ENCODE peak calls at places on chromosomes 7 and 10, in five cellular contexts. One of them, this sample, is unnamed.

GRCh38 chr10:124197301-124198148 is 104.1 kb upstream of the CHST15 start:
- DNase-seq in GM12878: no peak
- DNase-seq in AG10803: peak
- DNase-seq in naive thymus-derived CD4-positive, alpha-beta T cell: no peak
- DNase-seq in MM.1S: no peak
- DNase-seq in this sample: no peak

GRCh38 chr7:2628137-2628482 is 3.7 kb upstream of the TTYH3 start:
- DNase-seq in GM12878: no peak
- DNase-seq in AG10803: no peak
- DNase-seq in naive thymus-derived CD4-positive, alpha-beta T cell: no peak
- DNase-seq in MM.1S: no peak
- DNase-seq in this sample: no peak

GRCh38 chr10:29519670-29520069 is 115.1 kb downstream of the SVIL start:
- DNase-seq in GM12878: no peak
- DNase-seq in AG10803: no peak
- DNase-seq in naive thymus-derived CD4-positive, alpha-beta T cell: no peak
- DNase-seq in MM.1S: no peak
- DNase-seq in this sample: no peak

GRCh38 chr10:80137031-80137712 is 4.6 kb downstream of the PLAC9 start:
- DNase-seq in GM12878: no peak
- DNase-seq in AG10803: peak
- DNase-seq in naive thymus-derived CD4-positive, alpha-beta T cell: no peak
- DNase-seq in MM.1S: no peak
- DNase-seq in this sample: no peak

GRCh38 chr10:95133997-95134396 is 60.0 kb upstream of the ACSM6 start:
- DNase-seq in GM12878: no peak
- DNase-seq in AG10803: no peak
- DNase-seq in naive thymus-derived CD4-positive, alpha-beta T cell: no peak
- DNase-seq in MM.1S: no peak
- DNase-seq in this sample: no peak

GRCh38 chr7:5429857-5430611 is 6.4 kb upstream of the TNRC18 start:
- DNase-seq in GM12878: no peak
- DNase-seq in AG10803: peak
- DNase-seq in naive thymus-derived CD4-positive, alpha-beta T cell: no peak
- DNase-seq in MM.1S: no peak
- DNase-seq in this sample: no peak

GRCh38 chr7:132656846-132657776 is 80.8 kb upstream of the PLXNA4 start:
- DNase-seq in GM12878: no peak
- DNase-seq in AG10803: no peak
- DNase-seq in naive thymus-derived CD4-positive, alpha-beta T cell: no peak
- DNase-seq in MM.1S: no peak
- DNase-seq in this sample: no peak

GRCh38 chr10:130711072-130711471 is 574.9 kb downstream of the GLRX3 start:
- DNase-seq in GM12878: no peak
- DNase-seq in AG10803: no peak
- DNase-seq in naive thymus-derived CD4-positive, alpha-beta T cell: no peak
- DNase-seq in MM.1S: peak
- DNase-seq in this sample: no peak

GRCh38 chr7:157434231-157434630 is 97.4 kb downstream of the DNAJB6 start:
- DNase-seq in GM12878: no peak
- DNase-seq in AG10803: no peak
- DNase-seq in naive thymus-derived CD4-positive, alpha-beta T cell: no peak
- DNase-seq in MM.1S: no peak
- DNase-seq in this sample: no peak

GRCh38 chr7:143042821-143043271 is 9.3 kb upstream of the OR6V1 start:
- DNase-seq in GM12878: no peak
- DNase-seq in AG10803: peak
- DNase-seq in naive thymus-derived CD4-positive, alpha-beta T cell: no peak
- DNase-seq in MM.1S: peak
- DNase-seq in this sample: no peak

GRCh38 chr7:55245271-55245723 is 119.8 kb upstream of the LANCL2 start:
- DNase-seq in GM12878: no peak
- DNase-seq in AG10803: peak
- DNase-seq in naive thymus-derived CD4-positive, alpha-beta T cell: no peak
- DNase-seq in MM.1S: no peak
- DNase-seq in this sample: no peak

GRCh38 chr7:83921798-83922607 is 272.6 kb downstream of the SEMA3A start:
- DNase-seq in GM12878: no peak
- DNase-seq in AG10803: peak
- DNase-seq in naive thymus-derived CD4-positive, alpha-beta T cell: no peak
- DNase-seq in MM.1S: no peak
- DNase-seq in this sample: no peak

GRCh38 chr10:50501478-50501877 is 122.3 kb downstream of the SGMS1 start:
- DNase-seq in GM12878: no peak
- DNase-seq in AG10803: no peak
- DNase-seq in naive thymus-derived CD4-positive, alpha-beta T cell: no peak
- DNase-seq in MM.1S: no peak
- DNase-seq in this sample: no peak

GRCh38 chr7:8125680-8126444 is 136.1 kb downstream of the ICA1 start:
- DNase-seq in GM12878: peak
- DNase-seq in AG10803: no peak
- DNase-seq in naive thymus-derived CD4-positive, alpha-beta T cell: peak
- DNase-seq in MM.1S: peak
- DNase-seq in this sample: peak

GRCh38 chr7:6530626-6531491 is 20.4 kb downstream of the GRID2IP start:
- DNase-seq in GM12878: no peak
- DNase-seq in AG10803: no peak
- DNase-seq in naive thymus-derived CD4-positive, alpha-beta T cell: peak
- DNase-seq in MM.1S: peak
- DNase-seq in this sample: peak

GRCh38 chr7:158536871-158537865 is 50.5 kb downstream of the PTPRN2 start:
- DNase-seq in GM12878: no peak
- DNase-seq in AG10803: no peak
- DNase-seq in naive thymus-derived CD4-positive, alpha-beta T cell: no peak
- DNase-seq in MM.1S: no peak
- DNase-seq in this sample: no peak

GRCh38 chr7:113283861-113284260 is 165.5 kb upstream of the SMIM30 start:
- DNase-seq in GM12878: no peak
- DNase-seq in AG10803: peak
- DNase-seq in naive thymus-derived CD4-positive, alpha-beta T cell: no peak
- DNase-seq in MM.1S: no peak
- DNase-seq in this sample: no peak

GRCh38 chr10:123583639-123584418 is 82.3 kb upstream of the GPR26 start:
- DNase-seq in GM12878: no peak
- DNase-seq in AG10803: peak
- DNase-seq in naive thymus-derived CD4-positive, alpha-beta T cell: no peak
- DNase-seq in MM.1S: no peak
- DNase-seq in this sample: no peak

GRCh38 chr7:155308330-155309020 is 10.8 kb downstream of the INSIG1 start:
- DNase-seq in GM12878: no peak
- DNase-seq in AG10803: no peak
- DNase-seq in naive thymus-derived CD4-positive, alpha-beta T cell: no peak
- DNase-seq in MM.1S: no peak
- DNase-seq in this sample: no peak

GRCh38 chr7:109639561-109639960 is 1069.9 kb downstream of the DNAJB9 start:
- DNase-seq in GM12878: no peak
- DNase-seq in AG10803: no peak
- DNase-seq in naive thymus-derived CD4-positive, alpha-beta T cell: no peak
- DNase-seq in MM.1S: no peak
- DNase-seq in this sample: no peak

GRCh38 chr10:99372546-99373271 is 43.6 kb downstream of the CNNM1 start:
- DNase-seq in GM12878: no peak
- DNase-seq in AG10803: peak
- DNase-seq in naive thymus-derived CD4-positive, alpha-beta T cell: no peak
- DNase-seq in MM.1S: no peak
- DNase-seq in this sample: no peak

GRCh38 chr7:27175005-27175625 is 995 bp upstream of the HOXA10 start:
- DNase-seq in GM12878: no peak
- DNase-seq in AG10803: no peak
- DNase-seq in naive thymus-derived CD4-positive, alpha-beta T cell: no peak
- DNase-seq in MM.1S: no peak
- DNase-seq in this sample: no peak

GRCh38 chr10:16965740-16966447 is 148.7 kb upstream of the RSU1 start:
- DNase-seq in GM12878: no peak
- DNase-seq in AG10803: peak
- DNase-seq in naive thymus-derived CD4-positive, alpha-beta T cell: no peak
- DNase-seq in MM.1S: no peak
- DNase-seq in this sample: no peak

GRCh38 chr10:44035474-44036197 is 349.3 kb downstream of the CXCL12 start:
- DNase-seq in GM12878: peak
- DNase-seq in AG10803: no peak
- DNase-seq in naive thymus-derived CD4-positive, alpha-beta T cell: no peak
- DNase-seq in MM.1S: no peak
- DNase-seq in this sample: peak

GRCh38 chr7:32506266-32507054 is 11.2 kb downstream of the AVL9 start:
- DNase-seq in GM12878: no peak
- DNase-seq in AG10803: peak
- DNase-seq in naive thymus-derived CD4-positive, alpha-beta T cell: no peak
- DNase-seq in MM.1S: peak
- DNase-seq in this sample: no peak

GRCh38 chr7:2978403-2978802 is 65.3 kb downstream of the CARD11 start:
- DNase-seq in GM12878: peak
- DNase-seq in AG10803: no peak
- DNase-seq in naive thymus-derived CD4-positive, alpha-beta T cell: peak
- DNase-seq in MM.1S: peak
- DNase-seq in this sample: no peak

GRCh38 chr7:158470336-158470735 is 117.3 kb downstream of the PTPRN2 start:
- DNase-seq in GM12878: no peak
- DNase-seq in AG10803: no peak
- DNase-seq in naive thymus-derived CD4-positive, alpha-beta T cell: no peak
- DNase-seq in MM.1S: no peak
- DNase-seq in this sample: no peak

GRCh38 chr7:42858570-42858969 is 53.3 kb downstream of the C7orf25 start:
- DNase-seq in GM12878: no peak
- DNase-seq in AG10803: peak
- DNase-seq in naive thymus-derived CD4-positive, alpha-beta T cell: no peak
- DNase-seq in MM.1S: no peak
- DNase-seq in this sample: no peak

GRCh38 chr10:128047991-128048826 is 78.0 kb downstream of the MKI67 start:
- DNase-seq in GM12878: no peak
- DNase-seq in AG10803: no peak
- DNase-seq in naive thymus-derived CD4-positive, alpha-beta T cell: no peak
- DNase-seq in MM.1S: peak
- DNase-seq in this sample: peak

GRCh38 chr7:45347804-45348203 is 190.2 kb downstream of the RAMP3 start:
- DNase-seq in GM12878: no peak
- DNase-seq in AG10803: peak
- DNase-seq in naive thymus-derived CD4-positive, alpha-beta T cell: no peak
- DNase-seq in MM.1S: no peak
- DNase-seq in this sample: no peak

GRCh38 chr10:99937630-99938029 is 72.1 kb downstream of the DNMBP start:
- DNase-seq in GM12878: peak
- DNase-seq in AG10803: no peak
- DNase-seq in naive thymus-derived CD4-positive, alpha-beta T cell: no peak
- DNase-seq in MM.1S: no peak
- DNase-seq in this sample: no peak

GRCh38 chr7:6172331-6173295 is 99.8 kb downstream of the CYTH3 start:
- DNase-seq in GM12878: no peak
- DNase-seq in AG10803: peak
- DNase-seq in naive thymus-derived CD4-positive, alpha-beta T cell: no peak
- DNase-seq in MM.1S: no peak
- DNase-seq in this sample: no peak

GRCh38 chr7:2260820-2261219 is 18.8 kb downstream of the NUDT1 start:
- DNase-seq in GM12878: no peak
- DNase-seq in AG10803: no peak
- DNase-seq in naive thymus-derived CD4-positive, alpha-beta T cell: no peak
- DNase-seq in MM.1S: no peak
- DNase-seq in this sample: no peak

GRCh38 chr10:60390224-60390626 is 550 bp upstream of the ANK3 start:
- DNase-seq in GM12878: no peak
- DNase-seq in AG10803: no peak
- DNase-seq in naive thymus-derived CD4-positive, alpha-beta T cell: no peak
- DNase-seq in MM.1S: no peak
- DNase-seq in this sample: no peak
- H3K4me3 ChIP-seq in GM12878: no peak
- H3K4me3 ChIP-seq in AG10803: no peak
- H3K4me3 ChIP-seq in naive thymus-derived CD4-positive, alpha-beta T cell: no peak
- H3K4me3 ChIP-seq in MM.1S: no peak
- H3K4me3 ChIP-seq in this sample: no peak

GRCh38 chr7:101238226-101239182 is 902 bp upstream of the CLDN15 start:
- DNase-seq in GM12878: no peak
- DNase-seq in AG10803: no peak
- DNase-seq in naive thymus-derived CD4-positive, alpha-beta T cell: no peak
- DNase-seq in MM.1S: no peak
- DNase-seq in this sample: no peak
- H3K4me3 ChIP-seq in GM12878: no peak
- H3K4me3 ChIP-seq in AG10803: no peak
- H3K4me3 ChIP-seq in naive thymus-derived CD4-positive, alpha-beta T cell: no peak
- H3K4me3 ChIP-seq in MM.1S: no peak
- H3K4me3 ChIP-seq in this sample: no peak

DNA sequence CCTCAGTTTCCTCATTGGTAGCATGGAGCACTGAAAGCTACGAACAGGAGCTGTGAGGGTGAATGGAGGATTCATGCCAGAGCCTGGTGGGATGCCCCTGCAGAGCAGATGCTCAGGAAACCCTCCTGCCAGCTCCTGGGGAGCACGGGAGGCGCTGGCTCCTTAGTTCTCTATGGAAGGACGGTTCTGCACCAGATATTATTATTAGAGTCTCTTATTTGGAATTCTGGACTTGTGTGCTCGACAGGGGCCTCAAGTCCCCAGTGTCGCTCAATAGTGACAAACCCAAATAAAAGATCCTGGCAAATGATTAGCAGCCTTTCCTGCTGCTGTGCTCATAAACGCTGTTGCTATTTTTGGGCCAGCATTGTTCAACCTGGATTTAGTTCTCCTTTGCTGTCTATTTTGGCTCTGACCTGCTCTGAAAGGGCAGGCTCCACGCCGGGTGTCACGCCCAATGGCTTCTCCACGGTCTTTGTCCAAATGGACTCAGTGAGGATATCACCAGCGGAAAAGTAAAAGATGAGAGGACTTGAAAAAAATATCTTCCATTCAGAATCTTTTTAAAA is 23.0 kb upstream of the KLF6 start:
- DNase-seq in GM12878: no peak
- DNase-seq in AG10803: no peak
- DNase-seq in naive thymus-derived CD4-positive, alpha-beta T cell: no peak
- DNase-seq in MM.1S: no peak
- DNase-seq in this sample: no peak
- H3K4me3 ChIP-seq in GM12878: no peak
- H3K4me3 ChIP-seq in AG10803: no peak
- H3K4me3 ChIP-seq in naive thymus-derived CD4-positive, alpha-beta T cell: peak
- H3K4me3 ChIP-seq in MM.1S: no peak
- H3K4me3 ChIP-seq in this sample: no peak

GRCh38 chr7:90383879-90384278 is 19.4 kb upstream of the CLDN12 start:
- DNase-seq in GM12878: no peak
- DNase-seq in AG10803: peak
- DNase-seq in naive thymus-derived CD4-positive, alpha-beta T cell: no peak
- DNase-seq in MM.1S: no peak
- DNase-seq in this sample: no peak

GRCh38 chr7:90383422-90383821 is 19.8 kb upstream of the CLDN12 start:
- DNase-seq in GM12878: no peak
- DNase-seq in AG10803: peak
- DNase-seq in naive thymus-derived CD4-positive, alpha-beta T cell: no peak
- DNase-seq in MM.1S: no peak
- DNase-seq in this sample: no peak

GRCh38 chr7:90387470-90388240 is 15.6 kb upstream of the CLDN12 start:
- DNase-seq in GM12878: no peak
- DNase-seq in AG10803: no peak
- DNase-seq in naive thymus-derived CD4-positive, alpha-beta T cell: no peak
- DNase-seq in MM.1S: no peak
- DNase-seq in this sample: no peak

DNA sequence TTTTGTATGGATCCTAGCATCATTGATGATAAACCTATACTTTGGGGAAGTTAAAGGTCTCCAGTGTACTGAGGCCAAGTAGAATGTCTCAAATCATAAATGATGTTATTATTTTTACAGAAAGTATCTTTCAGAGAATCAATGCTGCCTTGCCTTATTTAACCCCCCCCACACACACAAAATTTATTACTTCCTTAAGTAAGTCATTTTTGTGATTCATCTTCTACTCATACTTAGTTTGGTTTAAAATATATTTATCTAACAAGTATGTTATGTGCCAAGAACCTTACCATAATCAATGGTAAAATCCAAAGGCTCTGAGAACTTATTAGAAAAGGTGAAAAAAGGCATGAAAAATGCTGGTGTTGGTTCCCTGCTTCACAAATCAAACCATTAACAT is 18.8 kb upstream of the CLDN12 start:
- DNase-seq in GM12878: no peak
- DNase-seq in AG10803: peak
- DNase-seq in naive thymus-derived CD4-positive, alpha-beta T cell: no peak
- DNase-seq in MM.1S: no peak
- DNase-seq in this sample: no peak
- H3K4me3 ChIP-seq in GM12878: no peak
- H3K4me3 ChIP-seq in AG10803: no peak
- H3K4me3 ChIP-seq in naive thymus-derived CD4-positive, alpha-beta T cell: no peak
- H3K4me3 ChIP-seq in MM.1S: no peak
- H3K4me3 ChIP-seq in this sample: no peak